ENCODE peak calls at places on chromosomes 16 and 17, in seven cellular contexts. K, L, P, C, J, B and N are unnamed samples.

GRCh38 chr16:4218202-4218601 is 23.7 kb downstream of the SRL start:
- DNase-seq in K (no peak), L (no peak), P (no peak), C (no peak), J (no peak), B (no peak), N (no peak)

GRCh38 chr17:31433091-31433790 is 41.8 kb downstream of the RAB11FIP4 start:
- DNase-seq in K (no peak), L (no peak), P (no peak), C (peak; percentile 44), J (no peak), B (peak; percentile 51), N (no peak)

GRCh38 chr16:17101646-17102045 is 369.1 kb downstream of the XYLT1 start:
- DNase-seq in K (no peak), L (no peak), P (peak; percentile 20), C (no peak), J (peak; percentile 39), B (no peak), N (peak; percentile 43)

GRCh38 chr17:321386-321941 is 31.1 kb downstream of the RPH3AL start:
- DNase-seq in K (no peak), L (no peak), P (no peak), C (no peak), J (no peak), B (no peak), N (peak; percentile 59)

GRCh38 chr17:71335212-71335611 is 785.6 kb upstream of the SOX9 start:
- DNase-seq in K (no peak), L (no peak), P (no peak), C (no peak), J (no peak), B (no peak), N (no peak)

GRCh38 chr17:71494045-71494444 is 626.8 kb upstream of the SOX9 start:
- DNase-seq in K (peak; percentile 83), L (peak; percentile 40), P (no peak), C (no peak), J (no peak), B (no peak), N (no peak)

GRCh38 chr16:1223355-1224214 is 1.5 kb downstream of the TPSG1 start:
- DNase-seq in K (no peak), L (no peak), P (no peak), C (no peak), J (no peak), B (no peak), N (no peak)

GRCh38 chr16:2597560-2597902 is 59.7 kb downstream of the PDPK1 start:
- DNase-seq in K (no peak), L (no peak), P (no peak), C (no peak), J (no peak), B (no peak), N (peak; percentile 44)

GRCh38 chr17:17719966-17720543 is 38.8 kb downstream of the RAI1 start:
- DNase-seq in K (no peak), L (no peak), P (no peak), C (no peak), J (no peak), B (no peak), N (no peak)

GRCh38 chr16:59632266-59632855 is 898.2 kb upstream of the GOT2 start:
- DNase-seq in K (no peak), L (no peak), P (no peak), C (no peak), J (no peak), B (no peak), N (no peak)

GRCh38 chr17:36899250-36900129 is 37.8 kb upstream of the LHX1 start:
- DNase-seq in K (no peak), L (no peak), P (no peak), C (no peak), J (no peak), B (no peak), N (peak; percentile 59)

GRCh38 chr16:21276090-21276489 is 2.0 kb downstream of the CRYM start:
- DNase-seq in K (no peak), L (no peak), P (no peak), C (no peak), J (no peak), B (no peak), N (no peak)

GRCh38 chr17:5785343-5785742 is 201.0 kb upstream of the NLRP1 start:
- DNase-seq in K (peak; percentile 95), L (no peak), P (no peak), C (peak; percentile 44), J (no peak), B (no peak), N (no peak)